ENCODE peak calls at places on chromosomes 4 and X, in seven cellular contexts. W is lower leg skin, A is spleen, N is adrenal gland, Y is H54, U is endothelial cell of umbilical vein, R is sigmoid colon. F is an unnamed sample.

GRCh38 chrX:133544778-133545177 is 129.5 kb upstream of the GPC4 start:
- DNase-seq in A (no peak), U (no peak), Y (no peak), R (no peak), W (no peak), N (no peak), F (no peak)

GRCh38 chrX:119118780-119119395 is 8.7 kb downstream of the KIAA1210 start:
- DNase-seq in Y (peak; percentile 15), N (peak; percentile 40), W (peak; percentile 16), R (no peak), U (peak; percentile 60), A (no peak), F (peak; percentile 59)

GRCh38 chrX:98068210-98068609 is 1184.5 kb downstream of the RPA4 start:
- DNase-seq in N (no peak), R (no peak), U (no peak), W (no peak), Y (no peak), A (no peak), F (no peak)

GRCh38 chr4:95050980-95051688 is 293.4 kb downstream of the BMPR1B start:
- DNase-seq in U (no peak), A (no peak), W (no peak), N (no peak), Y (no peak), R (no peak), F (no peak)

GRCh38 chr4:156971623-156972369 is at the start of gene PDGFC:
- DNase-seq in R (peak; percentile 91), Y (peak; percentile 45), U (peak; percentile 75), W (peak; percentile 58), N (peak; percentile 86), A (peak; percentile 92), F (peak; percentile 83)

GRCh38 chr4:105895609-105896460 is 564 bp downstream of the NPNT start:
- DNase-seq in U (no peak), Y (no peak), N (peak; percentile 30), R (no peak), A (no peak), W (no peak), F (no peak)

GRCh38 chr4:91984466-91984865 is 319.3 kb upstream of the GRID2 start:
- DNase-seq in A (no peak), N (no peak), Y (no peak), U (no peak), R (no peak), W (no peak), F (no peak)

GRCh38 chrX:51894697-51895336 is 1.4 kb downstream of the MAGED1 start:
- DNase-seq in W (no peak), U (peak; percentile 25), Y (no peak), R (peak; percentile 68), N (peak; percentile 29), A (no peak), F (peak; percentile 27)

GRCh38 chr4:54226399-54227260 is 2.5 kb upstream of the PDGFRA start:
- DNase-seq in A (peak; percentile 80), N (no peak), U (no peak), Y (no peak), R (peak; percentile 92), W (peak; percentile 62), F (no peak)

GRCh38 chr4:105092356-105092755 is 54.3 kb upstream of the TET2 start:
- DNase-seq in R (no peak), U (peak; percentile 26), A (no peak), Y (no peak), W (peak; percentile 22), N (no peak), F (no peak)

GRCh38 chr4:82642321-82642720 is 80.5 kb upstream of the TMEM150C start:
- DNase-seq in N (no peak), W (no peak), Y (no peak), A (no peak), U (no peak), R (no peak), F (no peak)

GRCh38 chrX:149120459-149120858 is 384.6 kb downstream of the IDS start:
- DNase-seq in A (no peak), N (no peak), R (no peak), Y (no peak), U (no peak), W (no peak), F (no peak)

GRCh38 chr4:129526812-129527211 is 430.9 kb downstream of the C4orf33 start:
- DNase-seq in R (no peak), W (no peak), A (no peak), Y (no peak), U (peak; percentile 57), N (no peak), F (peak; percentile 5)

GRCh38 chr4:142128529-142128928 is 492.1 kb downstream of the IL15 start:
- DNase-seq in Y (no peak), R (peak; percentile 66), W (no peak), A (no peak), N (peak; percentile 20), U (peak; percentile 97), F (no peak)

GRCh38 chrX:129825746-129826505 is 17.8 kb downstream of the ZDHHC9 start:
- DNase-seq in A (no peak), U (no peak), N (no peak), Y (no peak), W (no peak), R (no peak), F (no peak)

GRCh38 chrX:133258481-133258880 is 40.3 kb upstream of the TFDP3 start:
- DNase-seq in W (no peak), A (no peak), Y (no peak), U (no peak), R (no peak), N (no peak), F (no peak)

GRCh38 chr4:55214172-55214571 is 88.8 kb upstream of the KDR start:
- DNase-seq in U (peak; percentile 76), A (no peak), R (no peak), W (no peak), Y (no peak), N (no peak), F (no peak)

GRCh38 chr4:170047774-170048354 is 21.7 kb upstream of the MFAP3L start:
- DNase-seq in A (no peak), Y (no peak), N (peak; percentile 46), W (peak; percentile 31), R (no peak), U (peak; percentile 65), F (peak; percentile 89)

GRCh38 chrX:97119474-97120109 is 235.9 kb downstream of the RPA4 start:
- DNase-seq in U (no peak), A (no peak), N (no peak), R (no peak), W (no peak), Y (no peak), F (no peak)

GRCh38 chr4:1345905-1346780 is 865 bp upstream of the UVSSA start:
- DNase-seq in N (peak; percentile 60), A (peak; percentile 90), Y (peak; percentile 37), R (peak; percentile 84), W (peak; percentile 27), U (peak; percentile 61), F (peak; percentile 70)
- TF ChIP-seq POLR2A in N (no peak), A (no peak), Y (no peak), R (no peak), W (no peak), U (no peak), F (no peak)

GRCh38 chr4:26820346-26820745 is 40.3 kb upstream of the STIM2 start:
- DNase-seq in U (no peak), A (no peak), N (no peak), W (no peak), Y (no peak), R (no peak), F (no peak)

GRCh38 chr4:26819478-26819877 is 41.2 kb upstream of the STIM2 start:
- DNase-seq in W (no peak), A (no peak), N (no peak), U (no peak), Y (no peak), R (no peak), F (no peak)

GRCh38 chr4:26815686-26816085 is 45.0 kb upstream of the STIM2 start:
- DNase-seq in Y (no peak), A (no peak), U (no peak), W (no peak), N (no peak), R (no peak), F (no peak)

GRCh38 chr4:26821677-26822503 is 38.8 kb upstream of the STIM2 start:
- DNase-seq in Y (no peak), W (no peak), A (no peak), U (peak; percentile 35), R (no peak), N (no peak), F (no peak)

DNA sequence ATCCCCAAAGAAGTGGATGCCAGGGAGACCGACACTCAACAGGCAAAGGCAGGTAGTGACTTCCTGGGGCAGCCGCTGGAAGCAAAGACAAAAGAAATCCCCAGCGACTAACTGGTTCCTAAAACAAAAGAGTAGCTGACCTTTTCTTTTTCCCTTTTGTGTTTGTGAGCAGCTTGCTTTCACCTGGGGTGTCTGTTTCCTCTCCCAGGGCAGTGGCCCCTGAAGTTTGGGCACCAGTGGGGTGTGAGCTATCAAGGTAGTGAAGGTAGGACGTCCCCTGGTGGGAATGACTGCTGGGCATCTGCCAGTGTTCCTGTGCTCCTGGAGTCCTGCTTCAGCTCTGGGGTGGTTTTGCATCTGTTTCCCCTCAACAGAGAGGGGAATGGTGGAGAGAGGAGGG is 41.6 kb upstream of the STIM2 start:
- DNase-seq in Y (no peak), W (no peak), N (no peak), A (no peak), R (no peak), U (no peak), F (no peak)
- TF ChIP-seq POLR2A in Y (no peak), W (no peak), N (no peak), A (no peak), R (no peak), U (no peak), F (no peak)

GRCh38 chr4:8534129-8534528 is 46.1 kb upstream of the GPR78 start:
- DNase-seq in R (no peak), A (no peak), U (peak; percentile 23), Y (no peak), N (no peak), W (no peak), F (no peak)
- TF ChIP-seq POLR2A in R (no peak), A (no peak), U (no peak), Y (no peak), N (no peak), W (no peak), F (no peak)

GRCh38 chr4:48340905-48341775 is at the start of gene SLAIN2:
- DNase-seq in N (peak; percentile 99), R (peak; percentile 99), A (peak; percentile 100), Y (peak; percentile 69), U (peak; percentile 98), W (peak; percentile 98), F (peak; percentile 99)
- TF ChIP-seq POLR2A in N (peak; percentile 83), R (peak; percentile 63), A (peak; percentile 23), Y (peak; percentile 89), U (peak; percentile 94), W (no peak), F (peak; percentile 96)

GRCh38 chrX:24055043-24055356 is 244 bp downstream of the EIF2S3 start:
- DNase-seq in W (no peak), A (no peak), N (no peak), R (no peak), Y (no peak), U (no peak), F (no peak)
- TF ChIP-seq POLR2A in W (no peak), A (no peak), N (peak; percentile 17), R (no peak), Y (no peak), U (no peak), F (peak; percentile 62)

GRCh38 chrX:153349952-153350351 is 16.0 kb downstream of the ZNF275 start:
- DNase-seq in U (no peak), N (no peak), R (no peak), W (no peak), A (no peak), Y (no peak), F (no peak)
- TF ChIP-seq POLR2A in U (no peak), N (no peak), R (no peak), W (no peak), A (no peak), Y (no peak), F (no peak)